ENCODE peak calls at places on chromosomes 7 and 10, in four cellular contexts. Y, L, F and A are unnamed samples.

GRCh38 chr10:121694966-121695340 is 96.7 kb upstream of the FGFR2 start:
- DNase-seq in Y (no peak), L (no peak), F (peak; percentile 68), A (peak; percentile 32)

GRCh38 chr7:144884913-144885312 is 49.1 kb upstream of the TPK1 start:
- DNase-seq in Y (no peak), L (no peak), F (no peak), A (no peak)

GRCh38 chr7:132380065-132380464 is 196.2 kb downstream of the PLXNA4 start:
- DNase-seq in Y (no peak), L (no peak), F (no peak), A (no peak)

GRCh38 chr10:100743626-100744135 is 1.7 kb upstream of the PAX2 start:
- DNase-seq in Y (peak; percentile 55), L (peak; percentile 77), F (peak; percentile 41), A (peak; percentile 33)

GRCh38 chr7:13282377-13282980 is 595.0 kb downstream of the ARL4A start:
- DNase-seq in Y (peak; percentile 54), L (no peak), F (no peak), A (peak; percentile 50)

GRCh38 chr7:37352974-37353948 is 95.4 kb downstream of the ELMO1 start:
- DNase-seq in Y (no peak), L (peak; percentile 90), F (no peak), A (no peak)

GRCh38 chr7:96636342-96636865 is 73.2 kb downstream of the SEM1 start:
- DNase-seq in Y (no peak), L (no peak), F (no peak), A (no peak)

GRCh38 chr7:131546583-131547111 is 9.8 kb downstream of the PODXL start:
- DNase-seq in Y (no peak), L (peak; percentile 63), F (no peak), A (no peak)

GRCh38 chr7:87600130-87601124 is at the start of gene ABCB1:
- DNase-seq in Y (peak; percentile 35), L (peak; percentile 41), F (peak; percentile 33), A (peak; percentile 32)

GRCh38 chr10:61992059-61992460 is 90.6 kb downstream of the ARID5B start:
- DNase-seq in Y (peak; percentile 34), L (peak; percentile 26), F (no peak), A (peak; percentile 45)

GRCh38 chr7:47326220-47326619 is 255.7 kb downstream of the TNS3 start:
- DNase-seq in Y (peak; percentile 90), L (no peak), F (peak; percentile 79), A (peak; percentile 92)

GRCh38 chr10:116961305-116962251 is 43.4 kb downstream of the SHTN1 start:
- DNase-seq in Y (no peak), L (no peak), F (no peak), A (no peak)

GRCh38 chr10:28668363-28669226 is 8.7 kb upstream of the BAMBI start:
- DNase-seq in Y (no peak), L (peak; percentile 27), F (peak; percentile 31), A (no peak)

GRCh38 chr7:124713086-124713485 is 52.5 kb downstream of the GPR37 start:
- DNase-seq in Y (no peak), L (no peak), F (no peak), A (no peak)

GRCh38 chr10:93415693-93416092 is 66.4 kb downstream of the MYOF start:
- DNase-seq in Y (no peak), L (no peak), F (no peak), A (no peak)

GRCh38 chr10:96450514-96451207 is 63.1 kb downstream of the TLL2 start:
- DNase-seq in Y (no peak), L (no peak), F (no peak), A (no peak)

GRCh38 chr10:119761106-119761505 is 35.3 kb downstream of the INPP5F start:
- DNase-seq in Y (peak; percentile 94), L (no peak), F (peak; percentile 81), A (peak; percentile 65)

GRCh38 chr10:46304671-46305429 is 18.1 kb downstream of the ANTXRL start:
- DNase-seq in Y (no peak), L (no peak), F (no peak), A (no peak)

GRCh38 chr7:89133819-89134218 is 338.3 kb upstream of the TEX47 start:
- DNase-seq in Y (no peak), L (no peak), F (no peak), A (no peak)
- H3K27me3 ChIP-seq in Y (no peaks in the 10 kb centered on the region), L (no peaks in the 10 kb centered on the region), F (no peaks in the 10 kb centered on the region), A (no peaks in the 10 kb centered on the region)

GRCh38 chr7:55573234-55573504 is 867 bp upstream of the VOPP1 start:
- DNase-seq in Y (no peak), L (no peak), F (no peak), A (no peak)

GRCh38 chr7:55574062-55574717 is 1.9 kb upstream of the VOPP1 start:
- DNase-seq in Y (peak; percentile 28), L (peak; percentile 77), F (peak; percentile 83), A (peak; percentile 83)

GRCh38 chr7:55575098-55575497 is 2.8 kb upstream of the VOPP1 start:
- DNase-seq in Y (no peak), L (no peak), F (no peak), A (no peak)

GRCh38 chr7:55572378-55573233 is at the start of gene VOPP1:
- DNase-seq in Y (peak; percentile 63), L (peak; percentile 81), F (peak; percentile 54), A (peak; percentile 17)

GRCh38 chr7:55573526-55573925 is 1.2 kb upstream of the VOPP1 start:
- DNase-seq in Y (peak; percentile 55), L (no peak), F (peak; percentile 23), A (peak; percentile 33)
- H3K27me3 ChIP-seq in Y (no peaks in the 10 kb centered on the region), L (no peaks in the 10 kb centered on the region), F (no peaks in the 10 kb centered on the region), A (no peaks in the 10 kb centered on the region)

DNA sequence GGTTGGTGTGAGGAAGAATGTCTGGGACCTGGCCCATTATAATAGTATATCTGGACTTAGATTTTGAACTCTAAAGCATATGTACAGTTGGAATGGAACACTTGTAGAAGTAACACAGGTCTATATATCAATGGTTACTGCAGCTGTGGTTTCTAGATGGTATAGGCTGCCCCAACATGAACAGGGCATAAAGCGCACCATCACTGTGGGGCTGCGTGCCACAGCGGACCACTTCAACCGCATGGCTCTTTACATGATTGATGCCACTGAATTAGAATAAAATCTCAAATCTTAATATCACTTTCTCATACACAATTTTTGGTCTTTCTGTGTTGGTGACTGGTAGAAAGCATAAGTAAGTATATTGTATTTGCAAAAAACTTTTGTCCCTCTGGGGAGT is 59.5 kb downstream of the KLRG2 start:
- DNase-seq in Y (no peak), L (no peak), F (no peak), A (no peak)
- H3K27me3 ChIP-seq in Y (no peaks in the 10 kb centered on the region), L (no peaks in the 10 kb centered on the region), F (no peaks in the 10 kb centered on the region), A (no peaks in the 10 kb centered on the region)

GRCh38 chr10:1853801-1854200 is 116.5 kb upstream of the ADARB2 start:
- DNase-seq in Y (no peak), L (no peak), F (no peak), A (no peak)
- H3K27me3 ChIP-seq in Y (no peaks in the 10 kb centered on the region), L (no peaks in the 10 kb centered on the region), F (no peaks in the 10 kb centered on the region), A (no peaks in the 10 kb centered on the region)

GRCh38 chr7:106220307-106220706 is 64.5 kb downstream of the NAMPT start:
- DNase-seq in Y (no peak), L (no peak), F (no peak), A (no peak)

GRCh38 chr7:106217089-106217542 is 67.7 kb downstream of the NAMPT start:
- DNase-seq in Y (peak; percentile 42), L (no peak), F (peak; percentile 12), A (peak; percentile 55)

GRCh38 chr7:106216517-106217088 is 68.2 kb downstream of the NAMPT start:
- DNase-seq in Y (peak; percentile 97), L (no peak), F (peak; percentile 94), A (peak; percentile 98)

GRCh38 chr7:106219170-106219569 is 65.6 kb downstream of the NAMPT start:
- DNase-seq in Y (no peak), L (peak; percentile 7), F (no peak), A (no peak)

DNA sequence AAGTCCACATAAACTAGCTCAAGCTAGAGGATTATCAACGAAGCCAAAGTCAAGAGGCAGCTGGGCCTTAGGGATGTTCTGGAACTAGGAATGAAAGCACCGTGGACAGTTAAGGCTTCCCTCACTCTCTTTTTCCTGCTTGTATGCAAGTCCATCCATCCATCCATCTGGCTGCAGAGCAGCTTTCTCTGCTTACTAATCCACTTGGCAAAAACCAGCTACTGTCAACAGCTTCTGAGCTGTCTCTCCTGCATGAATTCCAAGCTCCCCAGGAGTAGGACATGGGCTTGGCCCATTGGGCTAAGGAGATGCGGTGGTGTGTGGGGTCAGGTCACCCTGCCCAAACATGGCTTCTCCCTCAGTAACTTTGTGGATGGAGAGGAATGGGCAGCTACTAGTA is 66.2 kb downstream of the NAMPT start:
- DNase-seq in Y (peak; percentile 21), L (no peak), F (no peak), A (no peak)
- H3K27me3 ChIP-seq in Y (peaks cover 2% of the 10 kb centered on the region), L (peaks cover 2% of the 10 kb centered on the region), F (no peaks in the 10 kb centered on the region), A (no peaks in the 10 kb centered on the region)

GRCh38 chr10:133328358-133329343 is 8.0 kb downstream of the CALY start:
- DNase-seq in Y (no peak), L (no peak), F (no peak), A (no peak)

GRCh38 chr10:133325392-133325760 is 11.3 kb downstream of the CALY start:
- DNase-seq in Y (no peak), L (no peak), F (no peak), A (no peak)

GRCh38 chr10:133325761-133326463 is 10.8 kb downstream of the CALY start:
- DNase-seq in Y (no peak), L (no peak), F (no peak), A (no peak)

GRCh38 chr10:133327651-133328357 is 8.9 kb downstream of the CALY start:
- DNase-seq in Y (peak; percentile 27), L (no peak), F (no peak), A (no peak)

DNA sequence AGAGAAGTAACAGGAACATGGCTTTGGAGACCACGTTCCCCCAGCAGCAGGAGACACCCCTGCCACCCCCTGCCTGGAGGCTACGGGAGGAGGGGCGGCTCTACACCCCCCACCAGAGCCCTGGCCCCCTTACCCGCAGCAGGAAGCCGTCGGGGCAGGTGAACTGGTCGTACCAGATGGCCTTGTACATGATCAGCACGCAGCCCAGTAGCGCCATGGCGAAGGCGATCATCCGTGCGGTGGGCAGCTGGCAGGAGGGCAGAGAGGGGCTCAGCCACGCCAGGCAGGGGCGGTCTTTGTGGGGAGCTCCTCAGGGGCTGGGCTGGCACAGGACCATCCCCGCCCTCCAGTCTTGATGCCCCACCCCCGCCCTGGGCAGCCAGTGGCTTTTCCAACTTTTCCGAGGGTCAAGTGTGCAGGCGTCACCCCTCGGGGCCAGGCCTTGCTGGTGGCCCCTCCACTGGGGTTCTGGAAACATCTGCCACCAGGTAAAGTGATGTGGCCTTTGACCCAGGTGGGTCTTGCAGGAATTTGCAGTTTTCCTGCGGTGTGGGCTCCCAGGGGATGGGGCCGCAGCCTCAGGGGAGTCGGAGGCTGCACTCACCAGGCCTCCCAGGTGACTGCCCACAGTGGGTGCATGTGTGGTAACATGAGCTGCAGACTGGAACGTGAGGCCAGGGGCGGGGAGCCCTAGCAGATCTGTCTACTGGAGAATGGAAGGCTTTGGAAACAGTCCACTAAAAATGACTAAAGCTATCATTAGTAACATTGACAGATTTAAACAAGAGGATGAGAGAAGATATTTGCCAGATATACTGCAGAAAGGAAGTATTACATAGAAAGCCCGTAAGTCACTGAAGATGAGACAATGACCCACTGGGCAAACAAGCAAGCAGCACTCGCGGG is 9.7 kb downstream of the CALY start:
- DNase-seq in Y (peak; percentile 73), L (no peak), F (no peak), A (no peak)
- H3K27me3 ChIP-seq in Y (peaks cover 22% of the 10 kb centered on the region), L (peaks cover 2% of the 10 kb centered on the region), F (peaks cover 22% of the 10 kb centered on the region), A (peaks cover 24% of the 10 kb centered on the region)

DNA sequence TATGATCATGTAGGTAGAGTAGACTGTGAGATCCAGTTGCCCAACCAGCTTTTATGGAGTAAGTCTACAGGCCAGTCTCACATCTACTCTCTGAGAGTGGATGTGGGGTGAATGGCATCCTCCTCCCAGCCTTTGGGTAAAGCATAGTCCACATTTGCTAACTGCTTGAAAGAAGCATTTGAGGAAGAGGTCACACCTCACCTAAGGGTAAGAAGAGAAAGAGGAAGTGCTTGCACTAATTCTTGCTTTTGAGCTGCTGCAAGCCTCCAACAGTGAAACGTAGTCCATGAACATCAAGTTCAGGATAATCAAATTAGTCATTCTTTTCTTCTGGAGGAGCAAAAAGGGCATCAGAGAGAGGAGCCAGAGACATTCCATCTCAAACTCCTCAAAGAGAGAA is 93.9 kb upstream of the AGR3 start:
- DNase-seq in Y (no peak), L (peak; percentile 13), F (no peak), A (no peak)
- H3K27me3 ChIP-seq in Y (no peaks in the 10 kb centered on the region), L (peaks cover 6% of the 10 kb centered on the region), F (no peaks in the 10 kb centered on the region), A (no peaks in the 10 kb centered on the region)